ENCODE peak calls at places on chromosome 10, in nine cellular contexts. T, N, G, L, P, Y, R, V and Z are unnamed samples.

GRCh38 chr10:3987142-3987974 is 202.3 kb upstream of the KLF6 start:
- DNase-seq in T (no peak), N (peak), G (no peak), L (no peak), P (no peak), Y (no peak), R (no peak), V (no peak), Z (no peak)

GRCh38 chr10:113991091-113991860 is 52.4 kb upstream of the ADRB1 start:
- DNase-seq in T (no peak), N (no peak), G (peak), L (no peak), P (no peak), Y (no peak), R (no peak), V (no peak), Z (no peak)

GRCh38 chr10:69549959-69550358 is 23.3 kb downstream of the NEUROG3 start:
- DNase-seq in T (no peak), N (no peak), G (no peak), L (no peak), P (no peak), Y (no peak), R (no peak), V (no peak), Z (no peak)

GRCh38 chr10:8444630-8445029 is 390.1 kb downstream of the GATA3 start:
- DNase-seq in T (no peak), N (peak), G (no peak), L (no peak), P (no peak), Y (peak), R (no peak), V (peak), Z (no peak)

GRCh38 chr10:47401874-47402645 is 18.0 kb upstream of the ZNF488 start:
- DNase-seq in T (no peak), N (no peak), G (no peak), L (no peak), P (no peak), Y (no peak), R (no peak), V (no peak), Z (no peak)

GRCh38 chr10:32378371-32379301 is 31.7 kb upstream of the EPC1 start:
- DNase-seq in T (peak), N (peak), G (peak), L (peak), P (peak), Y (peak), R (peak), V (peak), Z (peak)

GRCh38 chr10:91162050-91162494 is 58.4 kb upstream of the PCGF5 start:
- DNase-seq in T (no peak), N (no peak), G (no peak), L (no peak), P (peak), Y (no peak), R (no peak), V (peak), Z (no peak)

GRCh38 chr10:976316-976715 is 11.9 kb upstream of the GTPBP4 start:
- DNase-seq in T (no peak), N (no peak), G (no peak), L (no peak), P (no peak), Y (no peak), R (no peak), V (no peak), Z (no peak)

GRCh38 chr10:49222170-49222569 is 34.0 kb upstream of the TMEM273 start:
- DNase-seq in T (no peak), N (no peak), G (no peak), L (no peak), P (no peak), Y (no peak), R (no peak), V (no peak), Z (no peak)

GRCh38 chr10:123136221-123136805 is 543 bp downstream of the HMX3 start:
- DNase-seq in T (no peak), N (no peak), G (no peak), L (no peak), P (peak), Y (no peak), R (no peak), V (peak), Z (no peak)

GRCh38 chr10:132245056-132245455 is 58.3 kb downstream of the DPYSL4 start:
- DNase-seq in T (no peak), N (no peak), G (no peak), L (no peak), P (no peak), Y (no peak), R (no peak), V (no peak), Z (no peak)

GRCh38 chr10:21516270-21517131 is 9.0 kb downstream of the SKIDA1 start:
- DNase-seq in T (no peak), N (peak), G (peak), L (no peak), P (no peak), Y (no peak), R (no peak), V (peak), Z (no peak)

GRCh38 chr10:65142641-65143435 is 1621.6 kb downstream of the REEP3 start:
- DNase-seq in T (no peak), N (no peak), G (no peak), L (no peak), P (no peak), Y (no peak), R (no peak), V (no peak), Z (no peak)